ENCODE peak calls at places on chromosomes 7 and 10, in four cellular contexts. P, T, E and W are unnamed samples.

GRCh38 chr10:49029666-49030065 is 85.7 kb downstream of the VSTM4 start:
- DNase-seq in T (no peak), P (no peak), E (no peak), W (no peak)

GRCh38 chr10:62626096-62626495 is 178.4 kb upstream of the ADO start:
- DNase-seq in T (no peak), E (no peak), P (peak), W (no peak)

GRCh38 chr10:76779163-76779820 is 858.3 kb downstream of the KCNMA1 start:
- DNase-seq in E (no peak), P (no peak), T (no peak), W (no peak)

GRCh38 chr7:23410446-23411183 is 59.7 kb downstream of the IGF2BP3 start:
- DNase-seq in E (no peak), T (no peak), P (no peak), W (no peak)

GRCh38 chr10:122140941-122141623 is 130.0 kb upstream of the BTBD16 start:
- DNase-seq in E (no peak), T (peak), P (no peak), W (no peak)

GRCh38 chr7:37660614-37661013 is 23.0 kb upstream of the GPR141 start:
- DNase-seq in P (no peak), T (no peak), E (no peak), W (no peak)

GRCh38 chr7:99420213-99420612 is 11.4 kb downstream of the BUD31 start:
- DNase-seq in E (no peak), P (no peak), T (no peak), W (no peak)

GRCh38 chr7:132708501-132708900 is 132.2 kb upstream of the PLXNA4 start:
- DNase-seq in T (no peak), E (no peak), P (no peak), W (no peak)

GRCh38 chr10:90930971-90931841 is 10.3 kb upstream of the ANKRD1 start:
- DNase-seq in T (no peak), E (no peak), P (no peak), W (no peak)

GRCh38 chr7:112550468-112551060 is 69.8 kb downstream of the LSMEM1 start:
- DNase-seq in P (peak), E (no peak), T (peak), W (no peak)

GRCh38 chr7:341841-342638 is 52.1 kb downstream of the FOXL3 start:
- DNase-seq in T (no peak), E (no peak), P (no peak), W (peak)

GRCh38 chr7:43698461-43699255 is 30.7 kb downstream of the COA1 start:
- DNase-seq in T (no peak), P (no peak), E (no peak), W (no peak)

GRCh38 chr7:105678811-105679495 is 97.7 kb upstream of the EFCAB10 start:
- DNase-seq in P (peak), T (peak), E (no peak), W (no peak)

GRCh38 chr7:85205754-85206153 is 18.9 kb upstream of the SEMA3D start:
- DNase-seq in T (no peak), P (no peak), E (no peak), W (no peak)

GRCh38 chr7:12119638-12120303 is 91.3 kb upstream of the TMEM106B start:
- DNase-seq in P (no peak), T (no peak), E (no peak), W (no peak)

GRCh38 chr7:117907058-117907633 is 33.9 kb upstream of the CTTNBP2 start:
- DNase-seq in P (no peak), T (no peak), E (no peak), W (no peak)

GRCh38 chr7:55130079-55130476 is 111.3 kb downstream of the EGFR start:
- DNase-seq in E (no peak), P (no peak), T (no peak), W (no peak)
- H3K27ac ChIP-seq in E (no peak), P (no peak), T (peak), W (no peak)

GRCh38 chr7:19749658-19750057 is 23.8 kb downstream of the TMEM196 start:
- DNase-seq in E (no peak), P (no peak), T (peak), W (no peak)

GRCh38 chr7:19744075-19744474 is 29.3 kb downstream of the TMEM196 start:
- DNase-seq in T (no peak), E (no peak), P (no peak), W (no peak)

GRCh38 chr7:19752045-19752444 is 21.4 kb downstream of the TMEM196 start:
- DNase-seq in E (no peak), P (no peak), T (no peak), W (no peak)

DNA sequence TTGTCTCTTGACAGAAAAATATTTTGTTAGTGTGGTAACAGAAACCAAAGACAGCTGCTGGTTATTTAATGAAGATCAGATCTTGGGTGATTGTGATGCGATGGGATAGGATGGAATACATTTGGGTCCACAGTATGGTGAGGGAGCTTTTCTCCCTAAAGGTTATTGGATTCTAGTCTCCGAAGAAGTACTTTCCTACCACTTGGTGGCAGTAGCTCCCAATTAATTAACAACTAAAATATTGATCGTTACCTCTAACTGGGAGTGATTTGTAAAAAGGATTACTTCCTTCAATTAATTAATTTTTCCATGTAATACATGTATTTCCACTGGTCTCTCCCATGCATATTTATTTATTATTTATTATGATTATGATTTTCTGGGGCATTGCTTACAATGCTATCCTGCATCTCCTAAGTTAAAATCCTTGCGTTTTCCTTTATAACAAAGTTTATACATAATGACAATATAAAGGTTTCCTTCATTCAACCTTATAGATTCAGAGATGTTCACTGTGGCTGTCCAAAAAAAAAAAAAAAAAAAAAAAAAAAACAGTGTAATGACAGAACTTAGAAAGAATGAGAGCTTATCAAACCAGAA is 25.6 kb downstream of the TMEM196 start:
- DNase-seq in E (no peak), P (peak), T (peak), W (no peak)
- H3K27ac ChIP-seq in E (no peak), P (no peak), T (no peak), W (no peak)

GRCh38 chr7:4151524-4151923 is 530.6 kb upstream of the FOXK1 start:
- DNase-seq in E (no peak), P (no peak), T (no peak), W (no peak)
- H3K27ac ChIP-seq in E (no peak), P (no peak), T (no peak), W (no peak)

GRCh38 chr7:151244871-151245346 is 3.6 kb downstream of the SMARCD3 start:
- DNase-seq in T (no peak), P (no peak), E (no peak), W (no peak)
- H3K27ac ChIP-seq in T (no peak), P (no peak), E (no peak), W (no peak)

DNA sequence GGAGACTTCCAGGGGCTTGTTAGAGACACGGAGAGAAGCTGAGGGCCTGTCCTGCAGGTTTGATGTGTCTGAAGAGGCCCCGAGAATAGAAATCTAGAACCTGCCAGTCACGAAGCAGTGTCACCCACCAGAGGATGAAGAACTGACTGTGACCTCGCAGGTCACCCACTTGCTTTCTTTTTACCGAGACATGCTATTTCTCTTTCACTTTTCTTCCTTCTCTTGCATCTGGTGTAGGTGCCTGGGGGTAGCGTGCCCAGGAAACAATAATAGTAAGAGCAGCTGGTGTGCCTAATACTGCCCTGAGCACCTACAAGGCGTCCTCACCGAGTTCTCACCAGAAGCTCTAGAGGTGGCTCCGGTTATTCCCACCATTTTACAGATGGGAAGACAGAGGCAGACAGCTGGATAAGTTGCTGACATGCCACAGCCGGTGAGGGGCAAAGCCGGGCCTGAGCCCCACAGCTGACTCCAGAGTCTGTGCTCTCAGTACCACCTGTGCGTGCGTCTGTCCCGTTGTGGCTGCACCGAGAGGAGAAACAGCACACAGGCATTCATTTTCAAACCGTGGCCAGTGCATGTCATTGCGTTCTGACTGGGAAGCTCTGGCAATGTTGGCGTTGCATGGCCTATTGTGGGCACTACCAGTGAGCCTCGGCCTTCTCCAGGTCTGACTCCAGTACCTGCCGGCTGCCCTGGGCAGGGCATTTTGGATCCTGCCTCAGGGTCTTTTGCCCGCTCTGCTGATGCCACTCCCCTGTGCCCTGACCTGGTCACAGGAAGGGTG is 7.8 kb downstream of the CHST3 start:
- DNase-seq in T (no peak), P (no peak), E (no peak), W (no peak)
- H3K27ac ChIP-seq in T (peak), P (no peak), E (no peak), W (peak)

GRCh38 chr10:6721964-6722615 is 142.0 kb upstream of the PRKCQ start:
- DNase-seq in T (peak), E (no peak), P (no peak), W (no peak)

GRCh38 chr10:6726924-6727323 is 146.8 kb upstream of the PRKCQ start:
- DNase-seq in P (no peak), E (no peak), T (no peak), W (no peak)

GRCh38 chr10:6721480-6721879 is 141.4 kb upstream of the PRKCQ start:
- DNase-seq in P (no peak), T (peak), E (no peak), W (no peak)

GRCh38 chr10:6722616-6723004 is 142.5 kb upstream of the PRKCQ start:
- DNase-seq in E (no peak), T (peak), P (no peak), W (no peak)
- H3K27ac ChIP-seq in E (no peak), T (peak), P (no peak), W (no peak)

GRCh38 chr7:27765856-27766255 is 25.9 kb downstream of the TAX1BP1 start:
- DNase-seq in T (no peak), E (no peak), P (no peak), W (no peak)

GRCh38 chr7:27775772-27776171 is 35.8 kb downstream of the TAX1BP1 start:
- DNase-seq in P (no peak), E (no peak), T (no peak), W (no peak)

GRCh38 chr7:27774717-27775328 is 34.9 kb downstream of the TAX1BP1 start:
- DNase-seq in T (peak), E (no peak), P (peak), W (no peak)

GRCh38 chr7:27767374-27767773 is 27.4 kb downstream of the TAX1BP1 start:
- DNase-seq in E (no peak), T (no peak), P (no peak), W (no peak)

GRCh38 chr7:27771111-27771510 is 31.1 kb downstream of the TAX1BP1 start:
- DNase-seq in E (no peak), T (peak), P (no peak), W (no peak)
- H3K27ac ChIP-seq in E (no peak), T (no peak), P (no peak), W (no peak)